ENCODE peak calls at places on chromosome 5, in six cellular contexts. V, O, B, R, C and A are unnamed samples.

GRCh38 chr5:74626386-74627222 is 13.9 kb downstream of the ENC1 start:
- DNase-seq in V (no peak), O (no peak), B (peak; percentile 63), R (peak; percentile 49), C (no peak), A (no peak)

GRCh38 chr5:87850843-87851242 is 417.8 kb downstream of the TMEM161B start:
- DNase-seq in V (no peak), O (no peak), B (no peak), R (no peak), C (no peak), A (no peak)

GRCh38 chr5:175032013-175032412 is 307.6 kb downstream of the MSX2 start:
- DNase-seq in V (no peak), O (no peak), B (no peak), R (no peak), C (no peak), A (no peak)

GRCh38 chr5:152560508-152561137 is 155.5 kb upstream of the NMUR2 start:
- DNase-seq in V (peak; percentile 81), O (no peak), B (peak; percentile 71), R (peak; percentile 83), C (peak; percentile 61), A (peak; percentile 62)

GRCh38 chr5:136722581-136722980 is 357.2 kb upstream of the TRPC7 start:
- DNase-seq in V (no peak), O (no peak), B (no peak), R (no peak), C (no peak), A (no peak)

GRCh38 chr5:16384222-16384621 is 81.4 kb downstream of the ZNF622 start:
- DNase-seq in V (no peak), O (no peak), B (no peak), R (no peak), C (no peak), A (no peak)

GRCh38 chr5:40071870-40072269 is 607.8 kb upstream of the PTGER4 start:
- DNase-seq in V (no peak), O (no peak), B (peak; percentile 39), R (no peak), C (peak; percentile 45), A (no peak)

GRCh38 chr5:175252234-175252805 is 191.7 kb downstream of the DRD1 start:
- DNase-seq in V (no peak), O (no peak), B (peak; percentile 64), R (no peak), C (no peak), A (no peak)

GRCh38 chr5:36239370-36240293 is 2.1 kb downstream of the NADK2 start:
- DNase-seq in V (no peak), O (no peak), B (no peak), R (no peak), C (no peak), A (no peak)

GRCh38 chr5:115309751-115310370 is 13.4 kb upstream of the CCDC112 start:
- DNase-seq in V (no peak), O (peak; percentile 3), B (peak; percentile 75), R (no peak), C (peak; percentile 43), A (no peak)

GRCh38 chr5:26569929-26570258 is 468.5 kb downstream of the CDH9 start:
- DNase-seq in V (no peak), O (no peak), B (no peak), R (no peak), C (no peak), A (no peak)

GRCh38 chr5:41856644-41857491 is 13.4 kb downstream of the OXCT1 start:
- DNase-seq in V (no peak), O (peak; percentile 43), B (peak; percentile 59), R (peak; percentile 37), C (peak; percentile 59), A (peak; percentile 54)

GRCh38 chr5:113182658-113183344 is 206.2 kb downstream of the DCP2 start:
- DNase-seq in V (no peak), O (no peak), B (no peak), R (peak; percentile 92), C (no peak), A (no peak)

GRCh38 chr5:129857124-129857523 is 47.1 kb upstream of the CHSY3 start:
- DNase-seq in V (no peak), O (no peak), B (peak; percentile 1), R (peak; percentile 29), C (no peak), A (no peak)

GRCh38 chr5:87650284-87650683 is 237.6 kb upstream of the CCNH start:
- DNase-seq in V (no peak), O (no peak), B (peak; percentile 3), R (no peak), C (peak; percentile 3), A (no peak)